ENCODE peak calls at places on chromosomes 5 and 9, in five cellular contexts. One of them, this sample, is unnamed.
A peak's percentile ranks its signal among the peaks of the same experiment; 100 is the strongest.

GRCh38 chr5:92687793-92688467 is 893.1 kb downstream of the NR2F1-AS1 start:
- DNase-seq in A549: peak; percentile 61
- DNase-seq in GM12878: no peak
- DNase-seq in HL-60: no peak
- DNase-seq in Panc1: no peak
- DNase-seq in this sample: peak; percentile 43

GRCh38 chr9:90964101-90965020 is 162.7 kb downstream of the SYK start:
- DNase-seq in HL-60: no peak
- DNase-seq in Panc1: no peak
- DNase-seq in A549: peak; percentile 34
- DNase-seq in GM12878: no peak
- DNase-seq in this sample: peak; percentile 3

GRCh38 chr9:134942011-134942410 is 24.3 kb upstream of the FCN1 start:
- DNase-seq in Panc1: no peak
- DNase-seq in HL-60: no peak
- DNase-seq in A549: no peak
- DNase-seq in GM12878: no peak
- DNase-seq in this sample: no peak

GRCh38 chr5:139968547-139969261 is 74.4 kb downstream of the NRG2 start:
- DNase-seq in Panc1: peak; percentile 72
- DNase-seq in GM12878: peak; percentile 43
- DNase-seq in A549: peak; percentile 81
- DNase-seq in HL-60: peak; percentile 60
- DNase-seq in this sample: peak; percentile 62

GRCh38 chr9:131968632-131969031 is 111.0 kb downstream of the MED27 start:
- DNase-seq in GM12878: no peak
- DNase-seq in A549: no peak
- DNase-seq in HL-60: no peak
- DNase-seq in Panc1: no peak
- DNase-seq in this sample: no peak

GRCh38 chr5:125011419-125011818 is 265.0 kb upstream of the ZNF608 start:
- DNase-seq in A549: no peak
- DNase-seq in GM12878: no peak
- DNase-seq in Panc1: no peak
- DNase-seq in HL-60: no peak
- DNase-seq in this sample: peak; percentile 5

GRCh38 chr9:120402741-120403542 is 177.0 kb downstream of the CDK5RAP2 start:
- DNase-seq in HL-60: peak; percentile 74
- DNase-seq in Panc1: peak; percentile 13
- DNase-seq in GM12878: no peak
- DNase-seq in A549: peak; percentile 93
- DNase-seq in this sample: no peak

GRCh38 chr5:117888688-117889087 is 1099.7 kb downstream of the DTWD2 start:
- DNase-seq in Panc1: no peak
- DNase-seq in HL-60: no peak
- DNase-seq in A549: no peak
- DNase-seq in GM12878: peak; percentile 27
- DNase-seq in this sample: no peak

GRCh38 chr9:96491079-96491879 is 41.3 kb downstream of the HABP4 start:
- DNase-seq in Panc1: no peak
- DNase-seq in A549: no peak
- DNase-seq in HL-60: no peak
- DNase-seq in GM12878: no peak
- DNase-seq in this sample: peak; percentile 99

GRCh38 chr9:78438765-78439164 is 141.8 kb downstream of the PSAT1 start:
- DNase-seq in A549: no peak
- DNase-seq in Panc1: no peak
- DNase-seq in HL-60: no peak
- DNase-seq in GM12878: no peak
- DNase-seq in this sample: no peak

GRCh38 chr5:125348221-125348692 is 601.8 kb upstream of the ZNF608 start:
- DNase-seq in GM12878: no peak
- DNase-seq in HL-60: no peak
- DNase-seq in A549: no peak
- DNase-seq in Panc1: no peak
- DNase-seq in this sample: no peak

GRCh38 chr5:7851240-7851592 is 283 bp upstream of the CFAP90 start:
- DNase-seq in A549: no peak
- DNase-seq in GM12878: no peak
- DNase-seq in HL-60: no peak
- DNase-seq in Panc1: no peak
- DNase-seq in this sample: no peak

GRCh38 chr5:97231025-97231636 is 48.1 kb upstream of the RIOK2 start:
- DNase-seq in GM12878: peak; percentile 20
- DNase-seq in Panc1: peak; percentile 65
- DNase-seq in HL-60: peak; percentile 39
- DNase-seq in A549: peak; percentile 73
- DNase-seq in this sample: peak; percentile 70

GRCh38 chr5:74390822-74391221 is 249.7 kb downstream of the ENC1 start:
- DNase-seq in A549: no peak
- DNase-seq in HL-60: no peak
- DNase-seq in Panc1: no peak
- DNase-seq in GM12878: no peak
- DNase-seq in this sample: no peak

GRCh38 chr5:74394543-74394923 is 246.0 kb downstream of the ENC1 start:
- DNase-seq in GM12878: no peak
- DNase-seq in A549: no peak
- DNase-seq in Panc1: no peak
- DNase-seq in HL-60: no peak
- DNase-seq in this sample: peak; percentile 20

GRCh38 chr5:74391410-74391809 is 249.1 kb downstream of the ENC1 start:
- DNase-seq in A549: no peak
- DNase-seq in HL-60: no peak
- DNase-seq in GM12878: no peak
- DNase-seq in Panc1: no peak
- DNase-seq in this sample: peak; percentile 27

GRCh38 chr5:74393943-74394342 is 246.6 kb downstream of the ENC1 start:
- DNase-seq in Panc1: no peak
- DNase-seq in A549: no peak
- DNase-seq in HL-60: no peak
- DNase-seq in GM12878: no peak
- DNase-seq in this sample: no peak

GRCh38 chr5:74392698-74393431 is 247.7 kb downstream of the ENC1 start:
- DNase-seq in A549: no peak
- DNase-seq in GM12878: no peak
- DNase-seq in Panc1: no peak
- DNase-seq in HL-60: no peak
- DNase-seq in this sample: no peak
- TF ChIP-seq REST in A549: no peak
- TF ChIP-seq REST in GM12878: no peak
- TF ChIP-seq REST in Panc1: no peak
- TF ChIP-seq REST in HL-60: no peak
- TF ChIP-seq REST in this sample: no peak

GRCh38 chr5:80756292-80756691 is 101.5 kb upstream of the DHFR start:
- DNase-seq in GM12878: no peak
- DNase-seq in HL-60: no peak
- DNase-seq in Panc1: no peak
- DNase-seq in A549: no peak
- DNase-seq in this sample: no peak

GRCh38 chr5:80755634-80756033 is 100.9 kb upstream of the DHFR start:
- DNase-seq in Panc1: no peak
- DNase-seq in HL-60: no peak
- DNase-seq in GM12878: peak; percentile 66
- DNase-seq in A549: no peak
- DNase-seq in this sample: no peak

GRCh38 chr5:80757290-80757689 is 102.5 kb upstream of the DHFR start:
- DNase-seq in HL-60: no peak
- DNase-seq in Panc1: no peak
- DNase-seq in A549: no peak
- DNase-seq in GM12878: no peak
- DNase-seq in this sample: no peak

GRCh38 chr5:80753712-80754111 is 98.9 kb upstream of the DHFR start:
- DNase-seq in HL-60: no peak
- DNase-seq in Panc1: no peak
- DNase-seq in GM12878: no peak
- DNase-seq in A549: no peak
- DNase-seq in this sample: no peak

DNA sequence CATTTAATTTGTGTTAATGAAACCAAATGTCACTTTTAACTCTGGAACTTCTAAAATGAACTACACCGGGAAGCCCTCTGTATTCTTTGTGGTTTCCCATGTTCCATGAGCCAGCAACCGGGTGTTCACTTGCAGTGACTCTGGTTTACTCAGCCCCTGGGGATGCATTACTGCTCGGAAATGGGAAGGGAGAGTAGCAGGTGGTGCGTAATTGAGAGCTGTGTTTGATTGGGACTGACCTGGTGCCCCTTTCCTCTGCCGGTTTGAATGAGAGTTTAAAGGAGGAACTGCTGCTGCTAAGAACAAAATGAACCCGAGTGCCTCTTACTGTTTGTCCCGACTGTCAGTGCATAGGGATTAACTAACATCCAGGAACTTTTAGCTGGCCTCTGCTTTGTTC is 100.1 kb upstream of the DHFR start:
- DNase-seq in A549: no peak
- DNase-seq in Panc1: no peak
- DNase-seq in HL-60: peak; percentile 2
- DNase-seq in GM12878: peak; percentile 33
- DNase-seq in this sample: no peak
- TF ChIP-seq REST in A549: no peak
- TF ChIP-seq REST in Panc1: no peak
- TF ChIP-seq REST in HL-60: no peak
- TF ChIP-seq REST in GM12878: no peak
- TF ChIP-seq REST in this sample: no peak

DNA sequence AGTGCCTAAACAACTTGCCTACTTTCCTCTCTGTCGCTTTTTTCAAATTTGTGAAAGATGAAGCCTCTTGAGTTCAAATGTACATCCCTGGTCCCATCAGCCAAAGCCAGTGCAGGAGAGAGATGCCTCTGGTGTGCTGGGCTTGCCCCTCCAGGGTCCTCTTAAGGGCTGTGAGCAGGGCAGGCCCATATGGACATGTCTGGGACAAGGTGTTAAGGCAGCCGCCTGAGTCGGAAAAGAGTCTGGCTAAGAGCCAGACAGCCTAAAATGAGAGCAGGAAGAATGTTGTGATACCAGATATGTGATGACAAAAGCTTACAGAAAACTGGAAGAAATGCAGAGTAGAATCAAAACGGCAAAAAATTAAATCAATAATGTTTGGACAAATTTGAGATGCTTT is 72.5 kb downstream of the APTX start:
- DNase-seq in HL-60: no peak
- DNase-seq in Panc1: no peak
- DNase-seq in A549: no peak
- DNase-seq in GM12878: no peak
- DNase-seq in this sample: no peak
- TF ChIP-seq REST in HL-60: no peak
- TF ChIP-seq REST in Panc1: no peak
- TF ChIP-seq REST in A549: no peak
- TF ChIP-seq REST in GM12878: no peak
- TF ChIP-seq REST in this sample: no peak

GRCh38 chr5:30581198-30581925 is 612.1 kb upstream of the CDH6 start:
- DNase-seq in GM12878: no peak
- DNase-seq in HL-60: no peak
- DNase-seq in A549: no peak
- DNase-seq in Panc1: no peak
- DNase-seq in this sample: peak; percentile 13
- TF ChIP-seq REST in GM12878: no peak
- TF ChIP-seq REST in HL-60: no peak
- TF ChIP-seq REST in A549: no peak
- TF ChIP-seq REST in Panc1: no peak
- TF ChIP-seq REST in this sample: no peak

GRCh38 chr5:171702391-171702790 is 83.2 kb upstream of the SMIM23 start:
- DNase-seq in HL-60: no peak
- DNase-seq in GM12878: no peak
- DNase-seq in A549: no peak
- DNase-seq in Panc1: no peak
- DNase-seq in this sample: no peak

GRCh38 chr5:171700331-171700935 is 85.2 kb upstream of the SMIM23 start:
- DNase-seq in HL-60: no peak
- DNase-seq in Panc1: no peak
- DNase-seq in GM12878: no peak
- DNase-seq in A549: no peak
- DNase-seq in this sample: no peak

GRCh38 chr5:171697591-171698102 is 88.0 kb upstream of the SMIM23 start:
- DNase-seq in A549: no peak
- DNase-seq in Panc1: no peak
- DNase-seq in GM12878: no peak
- DNase-seq in HL-60: no peak
- DNase-seq in this sample: no peak

GRCh38 chr5:171703116-171703515 is 82.5 kb upstream of the SMIM23 start:
- DNase-seq in Panc1: no peak
- DNase-seq in GM12878: no peak
- DNase-seq in A549: no peak
- DNase-seq in HL-60: no peak
- DNase-seq in this sample: no peak

DNA sequence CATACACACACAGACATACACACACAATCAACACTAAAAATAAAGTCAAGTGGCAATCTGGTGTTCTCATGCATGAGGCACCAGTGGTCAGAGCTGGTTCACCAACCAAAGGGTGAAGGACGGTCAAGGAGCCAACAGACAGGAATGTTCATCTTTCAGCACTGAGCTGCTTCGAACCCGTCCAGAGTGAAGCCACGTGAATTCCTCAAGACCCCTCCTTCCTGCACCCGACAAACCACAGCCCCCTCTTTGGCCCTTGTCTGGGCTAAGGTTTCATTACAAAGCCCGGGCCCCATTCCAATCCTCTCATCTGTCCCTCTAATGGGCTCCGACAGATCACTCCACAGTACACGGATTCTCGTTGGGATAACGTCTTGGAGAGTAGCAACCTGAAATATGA is 84.5 kb upstream of the SMIM23 start:
- DNase-seq in A549: no peak
- DNase-seq in GM12878: no peak
- DNase-seq in Panc1: no peak
- DNase-seq in HL-60: no peak
- DNase-seq in this sample: no peak
- TF ChIP-seq REST in A549: no peak
- TF ChIP-seq REST in GM12878: no peak
- TF ChIP-seq REST in Panc1: no peak
- TF ChIP-seq REST in HL-60: no peak
- TF ChIP-seq REST in this sample: no peak

GRCh38 chr5:90409318-90410177 is at the start of gene CETN3:
- DNase-seq in GM12878: peak; percentile 88
- DNase-seq in Panc1: peak; percentile 86
- DNase-seq in A549: peak; percentile 96
- DNase-seq in HL-60: peak; percentile 84
- DNase-seq in this sample: peak; percentile 94
- TF ChIP-seq REST in GM12878: no peak
- TF ChIP-seq REST in Panc1: no peak
- TF ChIP-seq REST in A549: peak; percentile 73
- TF ChIP-seq REST in HL-60: peak; percentile 41
- TF ChIP-seq REST in this sample: no peak

GRCh38 chr9:98488578-98489312 is 220.0 kb downstream of the GABBR2 start:
- DNase-seq in GM12878: no peak
- DNase-seq in HL-60: no peak
- DNase-seq in A549: peak; percentile 38
- DNase-seq in Panc1: no peak
- DNase-seq in this sample: no peak
- TF ChIP-seq REST in GM12878: no peak
- TF ChIP-seq REST in HL-60: no peak
- TF ChIP-seq REST in A549: no peak
- TF ChIP-seq REST in Panc1: no peak
- TF ChIP-seq REST in this sample: no peak

This sample was measured in HepG2.